ENCODE peak calls at places on chromosomes 1 and 21, in ten cellular contexts. N, D, L, Q, E, O, G, S, H and K are unnamed samples.

GRCh38 chr1:147892731-147893214 is 9.8 kb upstream of the GJA8 start:
- DNase-seq in N (peak; percentile 19), D (peak; percentile 21), L (peak; percentile 24), Q (peak; percentile 40), E (peak; percentile 68), O (no peak), G (peak; percentile 52), S (peak; percentile 47), H (peak; percentile 48), K (peak; percentile 26)

GRCh38 chr1:7186382-7187120 is 401.3 kb downstream of the CAMTA1 start:
- DNase-seq in N (no peak), D (no peak), L (no peak), Q (no peak), E (no peak), O (no peak), G (no peak), S (no peak), H (peak; percentile 8), K (no peak)

GRCh38 chr1:200294241-200294640 is 115.6 kb downstream of the ZNF281 start:
- DNase-seq in N (no peak), D (no peak), L (no peak), Q (no peak), E (no peak), O (no peak), G (no peak), S (no peak), H (no peak), K (no peak)

GRCh38 chr21:28066051-28066450 is 926.6 kb downstream of the LTN1 start:
- DNase-seq in N (no peak), D (no peak), L (no peak), Q (peak; percentile 27), E (no peak), O (no peak), G (no peak), S (no peak), H (no peak), K (no peak)

GRCh38 chr21:45276620-45277019 is 11.1 kb downstream of the POFUT2 start:
- DNase-seq in N (no peak), D (no peak), L (no peak), Q (no peak), E (no peak), O (peak; percentile 42), G (no peak), S (no peak), H (no peak), K (no peak)

GRCh38 chr1:205458777-205459566 is 3.1 kb upstream of the BLACAT1 start:
- DNase-seq in N (no peak), D (no peak), L (no peak), Q (peak; percentile 68), E (peak; percentile 83), O (no peak), G (no peak), S (peak; percentile 58), H (peak; percentile 72), K (peak; percentile 80)

GRCh38 chr21:42844411-42845113 is 34.8 kb downstream of the WDR4 start:
- DNase-seq in N (no peak), D (no peak), L (no peak), Q (no peak), E (no peak), O (peak; percentile 77), G (no peak), S (no peak), H (no peak), K (no peak)

GRCh38 chr1:29966526-29967045 is 730.3 kb downstream of the PTPRU start:
- DNase-seq in N (no peak), D (no peak), L (no peak), Q (no peak), E (no peak), O (no peak), G (no peak), S (no peak), H (no peak), K (no peak)

GRCh38 chr21:44444286-44444931 is 10.9 kb upstream of the LRRC3 start:
- DNase-seq in N (no peak), D (no peak), L (no peak), Q (no peak), E (no peak), O (no peak), G (peak; percentile 13), S (no peak), H (peak; percentile 14), K (peak; percentile 54)

GRCh38 chr1:172999349-172999748 is 51.4 kb downstream of the TNFSF18 start:
- DNase-seq in N (no peak), D (no peak), L (no peak), Q (no peak), E (no peak), O (no peak), G (no peak), S (no peak), H (no peak), K (no peak)

GRCh38 chr1:191152776-191153175 is 675.1 kb upstream of the BRINP3 start:
- DNase-seq in N (no peak), D (no peak), L (no peak), Q (no peak), E (no peak), O (no peak), G (no peak), S (no peak), H (no peak), K (no peak)

GRCh38 chr1:107141491-107142369 is 891 bp downstream of the NTNG1 start:
- DNase-seq in N (no peak), D (peak; percentile 45), L (peak; percentile 7), Q (peak; percentile 49), E (peak; percentile 73), O (peak; percentile 62), G (no peak), S (peak; percentile 61), H (peak; percentile 10), K (peak; percentile 28)

GRCh38 chr1:50371749-50372148 is 51.5 kb downstream of the DMRTA2 start:
- DNase-seq in N (no peak), D (no peak), L (no peak), Q (peak; percentile 16), E (no peak), O (no peak), G (no peak), S (no peak), H (no peak), K (no peak)

GRCh38 chr1:64539808-64540207 is 69.9 kb downstream of the CACHD1 start:
- DNase-seq in N (no peak), D (no peak), L (no peak), Q (no peak), E (peak; percentile 67), O (peak; percentile 72), G (no peak), S (peak; percentile 68), H (no peak), K (no peak)
- TF ChIP-seq CTCF in N (no peak), D (no peak), L (no peak), Q (no peak), E (no peak), O (no peak), G (no peak), S (no peak), H (no peak), K (no peak)

DNA sequence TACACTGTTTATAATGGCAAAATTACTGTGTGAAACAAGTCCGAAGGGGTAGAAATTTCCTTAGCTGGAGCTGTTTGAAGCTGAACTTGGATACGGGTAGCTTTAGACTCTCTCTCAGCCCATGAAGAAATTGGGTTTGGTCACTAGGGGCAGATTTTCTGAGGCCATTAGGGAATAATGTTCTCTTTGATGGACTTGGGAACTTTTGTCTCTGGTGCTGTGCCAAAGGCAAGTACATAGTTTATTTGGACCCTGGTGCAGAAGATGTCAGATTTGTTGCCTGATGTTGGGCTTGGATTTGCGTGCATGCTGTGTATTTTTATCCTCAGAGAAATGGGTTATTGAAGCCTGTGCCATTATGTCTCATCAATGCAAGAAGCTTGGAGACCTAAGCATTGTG is 109.6 kb downstream of the VPS13D start:
- DNase-seq in N (no peak), D (no peak), L (no peak), Q (no peak), E (peak; percentile 11), O (no peak), G (no peak), S (no peak), H (no peak), K (no peak)
- TF ChIP-seq CTCF in N (no peak), D (peak; percentile 26), L (peak; percentile 27), Q (no peak), E (peak; percentile 18), O (no peak), G (no peak), S (peak; percentile 28), H (no peak), K (no peak)

DNA sequence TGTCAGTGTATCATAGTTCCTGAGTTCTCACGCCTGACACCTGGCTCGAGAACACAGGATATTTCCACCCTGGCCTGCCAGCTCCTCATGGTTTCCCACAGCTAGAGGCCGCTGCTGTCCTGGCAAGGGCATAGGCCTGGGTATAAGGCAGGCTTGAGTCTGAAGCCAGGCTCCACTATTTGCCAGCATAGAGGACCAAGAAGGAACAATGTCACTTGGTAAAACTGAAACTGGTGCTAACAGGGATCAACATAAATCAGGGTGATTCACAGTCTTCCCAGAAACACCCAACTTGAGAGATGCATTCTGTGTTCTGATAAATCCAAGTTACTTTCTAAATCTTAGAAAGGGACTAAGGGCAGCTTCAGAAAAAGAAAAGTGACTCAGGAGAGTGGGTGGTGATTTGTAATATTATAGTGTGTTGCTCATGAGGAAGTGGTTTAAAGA is 6.9 kb upstream of the S100A2 start:
- DNase-seq in N (no peak), D (peak; percentile 70), L (peak; percentile 68), Q (peak; percentile 89), E (peak; percentile 83), O (peak; percentile 92), G (peak; percentile 78), S (peak; percentile 78), H (peak; percentile 92), K (peak; percentile 64)
- TF ChIP-seq CTCF in N (peak; percentile 91), D (peak; percentile 94), L (peak; percentile 95), Q (peak; percentile 99), E (peak; percentile 65), O (peak; percentile 85), G (peak; percentile 92), S (peak; percentile 87), H (peak; percentile 79), K (no peak)

GRCh38 chr1:35112668-35113067 is 33.5 kb downstream of the ZMYM1 start:
- DNase-seq in N (no peak), D (no peak), L (no peak), Q (no peak), E (no peak), O (no peak), G (no peak), S (peak; percentile 2), H (no peak), K (no peak)
- TF ChIP-seq CTCF in N (no peak), D (no peak), L (no peak), Q (peak; percentile 17), E (peak; percentile 35), O (no peak), G (peak; percentile 8), S (no peak), H (no peak), K (peak; percentile 30)